ENCODE peak calls at places on chromosomes 13 and 19, in four cellular contexts. O is dorsolateral prefrontal cortex, L is Caco-2, T is brain microvascular endothelial cell. Q is an unnamed sample.
A peak's percentile ranks its signal among the peaks of the same experiment; 100 is the strongest.

GRCh38 chr19:47230122-47230920 is 678 bp downstream of the BBC3 start:
- DNase-seq in O (peak; percentile 60), L (peak; percentile 80), T (no peak), Q (no peak)

GRCh38 chr13:44142911-44143665 is 230.5 kb upstream of the SERP2 start:
- DNase-seq in O (no peak), L (peak; percentile 48), T (peak; percentile 80), Q (peak; percentile 97)

GRCh38 chr19:41869374-41869955 is 7.6 kb upstream of the CD79A start:
- DNase-seq in O (no peak), L (no peak), T (no peak), Q (no peak)

GRCh38 chr19:35436477-35437141 is 11.4 kb upstream of the FFAR2 start:
- DNase-seq in O (no peak), L (no peak), T (no peak), Q (peak; percentile 68)

GRCh38 chr19:4115050-4115817 is 8.7 kb downstream of the MAP2K2 start:
- DNase-seq in O (peak; percentile 80), L (no peak), T (no peak), Q (no peak)

GRCh38 chr13:23044906-23045305 is 135.9 kb upstream of the SGCG start:
- DNase-seq in O (no peak), L (no peak), T (no peak), Q (no peak)

GRCh38 chr19:30154410-30154809 is 212.4 kb downstream of the URI1 start:
- DNase-seq in O (no peak), L (no peak), T (no peak), Q (no peak)

GRCh38 chr19:53041366-53041765 is 3.2 kb upstream of the ERVV-2 start:
- DNase-seq in O (no peak), L (no peak), T (no peak), Q (peak; percentile 76)

GRCh38 chr13:21330126-21330861 is 128.8 kb downstream of the ZDHHC20 start:
- DNase-seq in O (no peak), L (no peak), T (peak; percentile 8), Q (no peak)

GRCh38 chr19:2035590-2035991 is 15.5 kb downstream of the MKNK2 start:
- DNase-seq in O (no peak), L (no peak), T (no peak), Q (no peak)

GRCh38 chr19:19169236-19170052 is 619 bp downstream of the MEF2B start:
- DNase-seq in O (no peak), L (no peak), T (no peak), Q (no peak)

GRCh38 chr19:34228347-34228746 is 26.0 kb upstream of the GARRE1 start:
- DNase-seq in O (no peak), L (no peak), T (no peak), Q (no peak)

GRCh38 chr19:28426902-28427232 is 786.1 kb downstream of the UQCRFS1 start:
- DNase-seq in O (no peak), L (no peak), T (peak; percentile 42), Q (peak; percentile 22)

GRCh38 chr19:3121396-3121795 is 14.4 kb upstream of the GNA15 start:
- DNase-seq in O (no peak), L (no peak), T (no peak), Q (no peak)

GRCh38 chr19:38907670-38908069 is 4.3 kb downstream of the CCER2 start:
- DNase-seq in O (no peak), L (no peak), T (no peak), Q (no peak)

GRCh38 chr13:20192470-20193141 is at the start of gene GJB2:
- DNase-seq in O (no peak), L (peak; percentile 19), T (no peak), Q (no peak)

GRCh38 chr13:101711307-101712025 is 259.0 kb downstream of the ITGBL1 start:
- DNase-seq in O (no peak), L (no peak), T (no peak), Q (no peak)

GRCh38 chr13:50678464-50679162 is 164.9 kb downstream of the DLEU7 start:
- DNase-seq in O (no peak), L (no peak), T (peak; percentile 95), Q (peak; percentile 34)

GRCh38 chr13:113162783-113163685 is 4.6 kb downstream of the PROZ start:
- DNase-seq in O (no peak), L (no peak), T (no peak), Q (no peak)

GRCh38 chr13:109945206-109945960 is 159.0 kb upstream of the IRS2 start:
- DNase-seq in O (no peak), L (no peak), T (peak; percentile 90), Q (peak; percentile 98)

GRCh38 chr13:68234278-68234677 is 1004.1 kb upstream of the PCDH9 start:
- DNase-seq in O (no peak), L (no peak), T (peak; percentile 10), Q (peak; percentile 6)
- TF ChIP-seq CTCF in O (no peak), L (no peak), T (peak; percentile 54), Q (no peak)

DNA sequence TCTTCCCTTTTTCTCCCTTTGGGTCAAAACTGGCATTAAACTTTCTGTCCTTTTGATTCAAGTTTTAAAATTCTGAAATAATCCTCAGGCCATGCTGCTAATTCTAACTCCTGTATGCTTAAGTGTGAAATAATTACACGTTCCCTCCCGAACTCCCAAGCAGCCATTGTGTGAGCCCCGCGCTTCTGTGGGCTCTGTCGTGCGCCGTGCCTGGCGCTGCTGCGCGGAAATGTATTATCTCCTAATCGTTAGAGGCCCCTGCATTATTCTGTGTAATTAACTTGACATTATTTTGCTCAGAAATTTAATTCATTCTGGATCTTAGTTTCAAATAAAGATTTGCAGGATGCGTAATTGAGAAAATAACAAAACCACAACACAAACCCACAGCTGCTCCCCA is 7.3 kb downstream of the TEX29 start:
- DNase-seq in O (no peak), L (no peak), T (no peak), Q (no peak)
- H3K27me3 ChIP-seq in O (no peaks in the 10 kb centered on the region), L (no peaks in the 10 kb centered on the region), T (no peaks in the 10 kb centered on the region), Q (no peaks in the 10 kb centered on the region)

DNA sequence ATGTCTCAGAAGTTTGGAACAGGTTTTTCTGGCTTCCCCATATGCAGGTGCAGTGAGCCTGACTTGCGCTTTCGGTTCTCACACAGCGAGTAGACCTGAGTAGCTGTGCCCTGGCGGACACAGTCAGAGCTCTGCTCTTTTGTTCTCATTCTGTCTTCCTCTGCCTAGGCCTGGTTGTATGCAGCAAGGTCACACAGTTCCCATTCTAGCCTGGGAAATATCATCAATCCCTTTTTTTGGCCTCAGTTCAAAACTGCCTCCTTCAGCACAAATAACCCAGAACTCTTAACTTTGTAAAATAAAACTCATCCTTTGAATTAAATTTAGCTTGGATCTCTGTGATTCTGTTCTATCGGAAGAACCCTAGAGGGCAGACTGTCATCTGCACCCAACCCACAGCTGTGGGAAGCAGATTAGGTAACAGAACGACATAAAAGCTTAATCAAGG is 10.2 kb downstream of the OXGR1 start:
- DNase-seq in O (no peak), L (peak; percentile 75), T (no peak), Q (peak; percentile 44)
- TF ChIP-seq CTCF in O (peak; percentile 30), L (peak; percentile 38), T (peak; percentile 34), Q (peak; percentile 33)

GRCh38 chr19:55443824-55444719 is 972 bp upstream of the SHISA7 start:
- DNase-seq in O (no peak), L (no peak), T (no peak), Q (no peak)

GRCh38 chr19:55443045-55443823 is at the start of gene SHISA7:
- DNase-seq in O (peak; percentile 61), L (no peak), T (no peak), Q (no peak)

GRCh38 chr19:55442372-55443044 is 592 bp downstream of the SHISA7 start:
- DNase-seq in O (no peak), L (no peak), T (no peak), Q (no peak)

GRCh38 chr19:55446060-55446459 is 3.0 kb upstream of the SHISA7 start:
- DNase-seq in O (no peak), L (no peak), T (no peak), Q (peak; percentile 94)

GRCh38 chr19:55444720-55445045 is 1.6 kb upstream of the SHISA7 start:
- DNase-seq in O (no peak), L (no peak), T (no peak), Q (no peak)
- H3K27me3 ChIP-seq in O (no peaks in the 10 kb centered on the region), L (peaks cover 10% of the 10 kb centered on the region), T (peaks cover 37% of the 10 kb centered on the region), Q (peaks cover 59% of the 10 kb centered on the region)

DNA sequence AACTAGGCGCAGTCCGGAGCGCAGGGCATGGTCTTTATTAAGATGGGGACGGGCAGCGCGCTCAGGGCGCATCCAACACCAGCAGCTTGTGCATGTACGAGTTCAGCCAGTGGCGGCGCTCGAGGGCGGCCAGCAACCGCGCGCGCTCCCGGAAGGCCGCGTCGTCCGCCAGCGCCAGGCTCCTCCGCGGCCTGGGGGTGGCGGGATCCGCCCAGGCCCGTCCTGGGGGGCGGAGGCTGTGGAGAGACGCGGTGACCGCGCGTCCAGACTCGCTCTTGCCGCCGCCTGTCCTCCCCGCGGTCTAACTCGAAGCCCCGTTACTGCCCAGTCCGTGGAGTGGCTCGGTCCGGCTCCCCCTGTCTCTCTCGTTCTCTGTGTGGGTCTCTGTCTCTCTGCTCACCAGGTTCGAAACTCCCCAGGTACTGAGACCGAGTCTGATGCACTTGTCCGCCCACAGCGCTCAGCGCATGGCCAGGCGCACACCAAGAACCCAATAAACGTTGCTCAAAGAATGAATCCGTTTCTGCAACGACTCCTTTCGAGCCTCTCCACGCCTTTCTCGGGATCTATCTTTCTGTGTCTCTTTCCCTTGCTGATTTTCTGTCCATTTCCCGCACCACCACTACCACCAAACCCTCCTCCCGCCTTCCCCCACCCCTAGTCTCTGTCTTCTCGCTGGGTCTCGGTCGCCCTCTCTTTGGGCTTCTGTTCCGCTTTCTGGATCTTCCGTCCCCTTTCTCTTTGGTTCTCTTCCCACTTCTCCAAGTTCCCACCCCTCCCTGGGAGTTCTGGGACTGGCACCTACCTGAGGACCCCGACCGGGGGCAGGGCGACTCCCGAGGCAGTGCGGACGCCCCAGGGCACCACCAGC is 599 bp downstream of the PTH2 start:
- DNase-seq in O (no peak), L (peak; percentile 58), T (no peak), Q (no peak)
- TF ChIP-seq CTCF in O (peak; percentile 38), L (peak; percentile 51), T (peak; percentile 32), Q (peak; percentile 55)